ENCODE peak calls at places on chromosomes 3 and 15, in eight cellular contexts. One of them, this sample, is unnamed.

GRCh38 chr15:84633311-84634227 is 20.5 kb downstream of the WDR73 start:
- DNase-seq in NAMALWA: peak
- DNase-seq in stimulated activated CD8-positive, alpha-beta memory T cell treated with anti-CD3 and anti-CD28 coated beads, Interleukin-15, amount 100 ng/mL, for 4 hours: peak
- DNase-seq in prostate gland: peak
- DNase-seq in neural progenitor cell: peak
- DNase-seq in stomach: peak
- DNase-seq in EL: peak
- DNase-seq in NCI-H2081: peak
- DNase-seq in this sample: peak

GRCh38 chr3:114725966-114726365 is 421.1 kb downstream of the ZBTB20 start:
- DNase-seq in NAMALWA: no peak
- DNase-seq in stimulated activated CD8-positive, alpha-beta memory T cell treated with anti-CD3 and anti-CD28 coated beads, Interleukin-15, amount 100 ng/mL, for 4 hours: no peak
- DNase-seq in prostate gland: no peak
- DNase-seq in neural progenitor cell: no peak
- DNase-seq in stomach: no peak
- DNase-seq in EL: no peak
- DNase-seq in NCI-H2081: no peak
- DNase-seq in this sample: no peak

GRCh38 chr3:185935465-185936263 is 2.1 kb downstream of the TRA2B start:
- DNase-seq in NAMALWA: peak
- DNase-seq in stimulated activated CD8-positive, alpha-beta memory T cell treated with anti-CD3 and anti-CD28 coated beads, Interleukin-15, amount 100 ng/mL, for 4 hours: no peak
- DNase-seq in prostate gland: no peak
- DNase-seq in neural progenitor cell: peak
- DNase-seq in stomach: no peak
- DNase-seq in EL: no peak
- DNase-seq in NCI-H2081: no peak
- DNase-seq in this sample: no peak

GRCh38 chr3:70982700-70983140 is 600.8 kb downstream of the FOXP1 start:
- DNase-seq in NAMALWA: no peak
- DNase-seq in stimulated activated CD8-positive, alpha-beta memory T cell treated with anti-CD3 and anti-CD28 coated beads, Interleukin-15, amount 100 ng/mL, for 4 hours: no peak
- DNase-seq in prostate gland: peak
- DNase-seq in neural progenitor cell: peak
- DNase-seq in stomach: peak
- DNase-seq in EL: peak
- DNase-seq in NCI-H2081: no peak
- DNase-seq in this sample: no peak

GRCh38 chr15:101470548-101471239 is 18.8 kb downstream of the PCSK6 start:
- DNase-seq in NAMALWA: no peak
- DNase-seq in stimulated activated CD8-positive, alpha-beta memory T cell treated with anti-CD3 and anti-CD28 coated beads, Interleukin-15, amount 100 ng/mL, for 4 hours: no peak
- DNase-seq in prostate gland: no peak
- DNase-seq in neural progenitor cell: no peak
- DNase-seq in stomach: no peak
- DNase-seq in EL: no peak
- DNase-seq in NCI-H2081: no peak
- DNase-seq in this sample: peak

GRCh38 chr3:100761211-100761921 is 52.1 kb downstream of the TFG start:
- DNase-seq in NAMALWA: peak
- DNase-seq in stimulated activated CD8-positive, alpha-beta memory T cell treated with anti-CD3 and anti-CD28 coated beads, Interleukin-15, amount 100 ng/mL, for 4 hours: no peak
- DNase-seq in prostate gland: no peak
- DNase-seq in neural progenitor cell: peak
- DNase-seq in stomach: no peak
- DNase-seq in EL: no peak
- DNase-seq in NCI-H2081: peak
- DNase-seq in this sample: peak

GRCh38 chr3:197331131-197331530 is 32.7 kb upstream of the DLG1 start:
- DNase-seq in NAMALWA: peak
- DNase-seq in stimulated activated CD8-positive, alpha-beta memory T cell treated with anti-CD3 and anti-CD28 coated beads, Interleukin-15, amount 100 ng/mL, for 4 hours: no peak
- DNase-seq in prostate gland: no peak
- DNase-seq in neural progenitor cell: no peak
- DNase-seq in stomach: no peak
- DNase-seq in EL: no peak
- DNase-seq in NCI-H2081: no peak
- DNase-seq in this sample: no peak

GRCh38 chr15:74817370-74817737 is 4.7 kb downstream of the LMAN1L start:
- DNase-seq in NAMALWA: no peak
- DNase-seq in stimulated activated CD8-positive, alpha-beta memory T cell treated with anti-CD3 and anti-CD28 coated beads, Interleukin-15, amount 100 ng/mL, for 4 hours: no peak
- DNase-seq in prostate gland: peak
- DNase-seq in neural progenitor cell: peak
- DNase-seq in stomach: no peak
- DNase-seq in EL: no peak
- DNase-seq in NCI-H2081: no peak
- DNase-seq in this sample: no peak

GRCh38 chr3:86951343-86951742 is 39.6 kb downstream of the VGLL3 start:
- DNase-seq in NAMALWA: no peak
- DNase-seq in stimulated activated CD8-positive, alpha-beta memory T cell treated with anti-CD3 and anti-CD28 coated beads, Interleukin-15, amount 100 ng/mL, for 4 hours: no peak
- DNase-seq in prostate gland: no peak
- DNase-seq in neural progenitor cell: no peak
- DNase-seq in stomach: no peak
- DNase-seq in EL: peak
- DNase-seq in NCI-H2081: no peak
- DNase-seq in this sample: no peak

GRCh38 chr3:8482960-8483665 is 18.5 kb upstream of the LMCD1 start:
- DNase-seq in NAMALWA: no peak
- DNase-seq in stimulated activated CD8-positive, alpha-beta memory T cell treated with anti-CD3 and anti-CD28 coated beads, Interleukin-15, amount 100 ng/mL, for 4 hours: no peak
- DNase-seq in prostate gland: peak
- DNase-seq in neural progenitor cell: no peak
- DNase-seq in stomach: peak
- DNase-seq in EL: peak
- DNase-seq in NCI-H2081: no peak
- DNase-seq in this sample: peak

GRCh38 chr15:70101459-70102113 is 3.9 kb upstream of the TLE3 start:
- DNase-seq in NAMALWA: peak
- DNase-seq in stimulated activated CD8-positive, alpha-beta memory T cell treated with anti-CD3 and anti-CD28 coated beads, Interleukin-15, amount 100 ng/mL, for 4 hours: no peak
- DNase-seq in prostate gland: peak
- DNase-seq in neural progenitor cell: peak
- DNase-seq in stomach: peak
- DNase-seq in EL: peak
- DNase-seq in NCI-H2081: peak
- DNase-seq in this sample: peak

GRCh38 chr3:122123885-122124284 is 59.6 kb upstream of the CASR start:
- DNase-seq in NAMALWA: no peak
- DNase-seq in stimulated activated CD8-positive, alpha-beta memory T cell treated with anti-CD3 and anti-CD28 coated beads, Interleukin-15, amount 100 ng/mL, for 4 hours: no peak
- DNase-seq in prostate gland: no peak
- DNase-seq in neural progenitor cell: no peak
- DNase-seq in stomach: no peak
- DNase-seq in EL: no peak
- DNase-seq in NCI-H2081: no peak
- DNase-seq in this sample: no peak

GRCh38 chr3:146577662-146578061 is 27.5 kb downstream of the PLSCR5 start:
- DNase-seq in NAMALWA: peak
- DNase-seq in stimulated activated CD8-positive, alpha-beta memory T cell treated with anti-CD3 and anti-CD28 coated beads, Interleukin-15, amount 100 ng/mL, for 4 hours: no peak
- DNase-seq in prostate gland: peak
- DNase-seq in neural progenitor cell: peak
- DNase-seq in stomach: no peak
- DNase-seq in EL: peak
- DNase-seq in NCI-H2081: peak
- DNase-seq in this sample: no peak

GRCh38 chr15:57654136-57654845 is 52.2 kb upstream of the POLR2M start:
- DNase-seq in NAMALWA: no peak
- DNase-seq in stimulated activated CD8-positive, alpha-beta memory T cell treated with anti-CD3 and anti-CD28 coated beads, Interleukin-15, amount 100 ng/mL, for 4 hours: no peak
- DNase-seq in prostate gland: peak
- DNase-seq in neural progenitor cell: no peak
- DNase-seq in stomach: no peak
- DNase-seq in EL: peak
- DNase-seq in NCI-H2081: no peak
- DNase-seq in this sample: no peak

GRCh38 chr3:128068156-128068620 is 16.0 kb downstream of the SEC61A1 start:
- DNase-seq in NAMALWA: peak
- DNase-seq in stimulated activated CD8-positive, alpha-beta memory T cell treated with anti-CD3 and anti-CD28 coated beads, Interleukin-15, amount 100 ng/mL, for 4 hours: no peak
- DNase-seq in prostate gland: no peak
- DNase-seq in neural progenitor cell: peak
- DNase-seq in stomach: no peak
- DNase-seq in EL: peak
- DNase-seq in NCI-H2081: peak
- DNase-seq in this sample: no peak

GRCh38 chr3:127104586-127104985 is 88.3 kb upstream of the PRR23E start:
- DNase-seq in NAMALWA: no peak
- DNase-seq in stimulated activated CD8-positive, alpha-beta memory T cell treated with anti-CD3 and anti-CD28 coated beads, Interleukin-15, amount 100 ng/mL, for 4 hours: no peak
- DNase-seq in prostate gland: no peak
- DNase-seq in neural progenitor cell: no peak
- DNase-seq in stomach: no peak
- DNase-seq in EL: no peak
- DNase-seq in NCI-H2081: no peak
- DNase-seq in this sample: peak

GRCh38 chr3:187763850-187764648 is 18.8 kb upstream of the BCL6 start:
- DNase-seq in NAMALWA: no peak
- DNase-seq in stimulated activated CD8-positive, alpha-beta memory T cell treated with anti-CD3 and anti-CD28 coated beads, Interleukin-15, amount 100 ng/mL, for 4 hours: no peak
- DNase-seq in prostate gland: peak
- DNase-seq in neural progenitor cell: no peak
- DNase-seq in stomach: no peak
- DNase-seq in EL: no peak
- DNase-seq in NCI-H2081: no peak
- DNase-seq in this sample: no peak

GRCh38 chr15:25249236-25250010 is 189.4 kb downstream of the UBE3A start:
- DNase-seq in NAMALWA: no peak
- DNase-seq in stimulated activated CD8-positive, alpha-beta memory T cell treated with anti-CD3 and anti-CD28 coated beads, Interleukin-15, amount 100 ng/mL, for 4 hours: no peak
- DNase-seq in prostate gland: no peak
- DNase-seq in neural progenitor cell: no peak
- DNase-seq in stomach: peak
- DNase-seq in EL: no peak
- DNase-seq in NCI-H2081: no peak
- DNase-seq in this sample: no peak

GRCh38 chr15:68492855-68493254 is 60.9 kb upstream of the ITGA11 start:
- DNase-seq in NAMALWA: no peak
- DNase-seq in stimulated activated CD8-positive, alpha-beta memory T cell treated with anti-CD3 and anti-CD28 coated beads, Interleukin-15, amount 100 ng/mL, for 4 hours: no peak
- DNase-seq in prostate gland: no peak
- DNase-seq in neural progenitor cell: no peak
- DNase-seq in stomach: no peak
- DNase-seq in EL: peak
- DNase-seq in NCI-H2081: no peak
- DNase-seq in this sample: no peak

GRCh38 chr15:42364529-42364928 is 5.2 kb downstream of the CAPN3 start:
- DNase-seq in NAMALWA: no peak
- DNase-seq in stimulated activated CD8-positive, alpha-beta memory T cell treated with anti-CD3 and anti-CD28 coated beads, Interleukin-15, amount 100 ng/mL, for 4 hours: no peak
- DNase-seq in prostate gland: peak
- DNase-seq in neural progenitor cell: no peak
- DNase-seq in stomach: no peak
- DNase-seq in EL: no peak
- DNase-seq in NCI-H2081: peak
- DNase-seq in this sample: peak

GRCh38 chr15:78968539-78969271 is 23.9 kb upstream of the CTSH start:
- DNase-seq in NAMALWA: no peak
- DNase-seq in stimulated activated CD8-positive, alpha-beta memory T cell treated with anti-CD3 and anti-CD28 coated beads, Interleukin-15, amount 100 ng/mL, for 4 hours: no peak
- DNase-seq in prostate gland: no peak
- DNase-seq in neural progenitor cell: no peak
- DNase-seq in stomach: peak
- DNase-seq in EL: no peak
- DNase-seq in NCI-H2081: no peak
- DNase-seq in this sample: no peak

GRCh38 chr3:127493924-127494646 is 96.4 kb downstream of the TPRA1 start:
- DNase-seq in NAMALWA: no peak
- DNase-seq in stimulated activated CD8-positive, alpha-beta memory T cell treated with anti-CD3 and anti-CD28 coated beads, Interleukin-15, amount 100 ng/mL, for 4 hours: no peak
- DNase-seq in prostate gland: no peak
- DNase-seq in neural progenitor cell: no peak
- DNase-seq in stomach: no peak
- DNase-seq in EL: no peak
- DNase-seq in NCI-H2081: no peak
- DNase-seq in this sample: no peak

GRCh38 chr3:146163584-146163983 is 2.6 kb upstream of the PLOD2 start:
- DNase-seq in NAMALWA: no peak
- DNase-seq in stimulated activated CD8-positive, alpha-beta memory T cell treated with anti-CD3 and anti-CD28 coated beads, Interleukin-15, amount 100 ng/mL, for 4 hours: no peak
- DNase-seq in prostate gland: no peak
- DNase-seq in neural progenitor cell: no peak
- DNase-seq in stomach: no peak
- DNase-seq in EL: peak
- DNase-seq in NCI-H2081: no peak
- DNase-seq in this sample: no peak

GRCh38 chr3:81744366-81744765 is 17.1 kb downstream of the GBE1 start:
- DNase-seq in NAMALWA: no peak
- DNase-seq in stimulated activated CD8-positive, alpha-beta memory T cell treated with anti-CD3 and anti-CD28 coated beads, Interleukin-15, amount 100 ng/mL, for 4 hours: no peak
- DNase-seq in prostate gland: no peak
- DNase-seq in neural progenitor cell: no peak
- DNase-seq in stomach: no peak
- DNase-seq in EL: peak
- DNase-seq in NCI-H2081: no peak
- DNase-seq in this sample: no peak

This sample was measured in left lobe of liver.